ENCODE peak calls at places on chromosomes 16 and 17, in ten cellular contexts. T is OCI-LY7, V is AG04450, B is tibial nerve, Z is DND-41, Y is testis, W is AG04449, C is LNCaP clone FGC, F is left lung, Q is astrocyte of the spinal cord. N is an unnamed sample.

GRCh38 chr17:79125503-79125902 is 50.9 kb downstream of the ENGASE start:
- DNase-seq in T (no peak), V (no peak), B (no peak), Z (no peak), Y (no peak), W (no peak), C (no peak), F (no peak), Q (no peak), N (no peak)

GRCh38 chr17:9403207-9403606 is 172.4 kb downstream of the STX8 start:
- DNase-seq in T (no peak), V (no peak), B (no peak), Z (no peak), Y (no peak), W (no peak), C (no peak), F (no peak), Q (no peak), N (no peak)

GRCh38 chr16:88437367-88437964 is 15.6 kb upstream of the ZFPM1 start:
- DNase-seq in T (peak), V (no peak), B (no peak), Z (peak), Y (peak), W (no peak), C (no peak), F (no peak), Q (no peak), N (no peak)

GRCh38 chr16:78560997-78561396 is 461.5 kb downstream of the WWOX start:
- DNase-seq in T (no peak), V (no peak), B (no peak), Z (no peak), Y (no peak), W (no peak), C (no peak), F (no peak), Q (no peak), N (no peak)

GRCh38 chr17:9529033-9529748 is 46.4 kb downstream of the STX8 start:
- DNase-seq in T (peak), V (no peak), B (no peak), Z (no peak), Y (no peak), W (peak), C (no peak), F (no peak), Q (peak), N (no peak)

GRCh38 chr16:10920726-10921427 is 21.4 kb downstream of the DEXI start:
- DNase-seq in T (no peak), V (no peak), B (no peak), Z (no peak), Y (no peak), W (no peak), C (no peak), F (no peak), Q (no peak), N (no peak)

GRCh38 chr16:57814896-57815295 is 12.6 kb upstream of the KIFC3 start:
- DNase-seq in T (no peak), V (no peak), B (no peak), Z (no peak), Y (no peak), W (no peak), C (no peak), F (no peak), Q (no peak), N (no peak)

GRCh38 chr16:84368327-84368996 is at the start of gene ATP2C2:
- DNase-seq in T (no peak), V (no peak), B (no peak), Z (no peak), Y (no peak), W (no peak), C (no peak), F (peak), Q (no peak), N (no peak)

GRCh38 chr16:57783116-57783515 is 19.2 kb downstream of the KIFC3 start:
- DNase-seq in T (no peak), V (no peak), B (no peak), Z (no peak), Y (no peak), W (no peak), C (no peak), F (no peak), Q (no peak), N (no peak)

GRCh38 chr16:1183235-1183907 is 30.5 kb downstream of the CACNA1H start:
- DNase-seq in T (no peak), V (peak), B (no peak), Z (no peak), Y (peak), W (no peak), C (no peak), F (peak), Q (peak), N (no peak)

GRCh38 chr17:2971851-2972250 is 91.6 kb downstream of the OR1D5 start:
- DNase-seq in T (no peak), V (no peak), B (no peak), Z (no peak), Y (no peak), W (no peak), C (no peak), F (no peak), Q (no peak), N (no peak)

GRCh38 chr17:46977750-46978488 is 1.1 kb downstream of the RPRML start:
- DNase-seq in T (no peak), V (no peak), B (no peak), Z (no peak), Y (no peak), W (no peak), C (no peak), F (no peak), Q (no peak), N (no peak)

GRCh38 chr16:48212033-48212432 is 32.1 kb upstream of the LONP2 start:
- DNase-seq in T (no peak), V (no peak), B (no peak), Z (no peak), Y (no peak), W (no peak), C (no peak), F (no peak), Q (no peak), N (no peak)

GRCh38 chr17:42120161-42121065 is 754 bp downstream of the KAT2A start:
- DNase-seq in T (peak), V (no peak), B (no peak), Z (peak), Y (no peak), W (no peak), C (no peak), F (no peak), Q (no peak), N (no peak)

GRCh38 chr17:82507631-82508175 is 11.8 kb upstream of the FOXK2 start:
- DNase-seq in T (no peak), V (no peak), B (no peak), Z (no peak), Y (no peak), W (no peak), C (no peak), F (no peak), Q (no peak), N (no peak)

GRCh38 chr17:32103476-32104113 is 38.7 kb upstream of the RHOT1 start:
- DNase-seq in T (no peak), V (no peak), B (no peak), Z (no peak), Y (no peak), W (no peak), C (no peak), F (no peak), Q (no peak), N (no peak)

GRCh38 chr16:29686740-29687327 is 7.9 kb downstream of the QPRT start:
- DNase-seq in T (no peak), V (no peak), B (no peak), Z (no peak), Y (no peak), W (no peak), C (no peak), F (no peak), Q (no peak), N (no peak)

GRCh38 chr17:15453246-15453645 is 14.2 kb downstream of the CDRT4 start:
- DNase-seq in T (no peak), V (no peak), B (no peak), Z (no peak), Y (no peak), W (no peak), C (no peak), F (no peak), Q (no peak), N (peak)

GRCh38 chr17:59327891-59328290 is 3.6 kb upstream of the YPEL2 start:
- DNase-seq in T (no peak), V (no peak), B (no peak), Z (no peak), Y (no peak), W (no peak), C (no peak), F (no peak), Q (no peak), N (no peak)

GRCh38 chr17:77995146-77995852 is 36.8 kb downstream of the TNRC6C start:
- DNase-seq in T (no peak), V (no peak), B (no peak), Z (no peak), Y (no peak), W (no peak), C (no peak), F (no peak), Q (no peak), N (no peak)

GRCh38 chr17:72173475-72174116 is 52.8 kb downstream of the SOX9 start:
- DNase-seq in T (no peak), V (no peak), B (no peak), Z (no peak), Y (no peak), W (no peak), C (no peak), F (no peak), Q (peak), N (no peak)

GRCh38 chr16:78184554-78185183 is 85.2 kb downstream of the WWOX start:
- DNase-seq in T (no peak), V (peak), B (no peak), Z (no peak), Y (no peak), W (no peak), C (peak), F (no peak), Q (peak), N (no peak)

GRCh38 chr17:70270554-70270953 is 101.2 kb downstream of the KCNJ2 start:
- DNase-seq in T (no peak), V (no peak), B (no peak), Z (no peak), Y (no peak), W (no peak), C (no peak), F (no peak), Q (no peak), N (no peak)

GRCh38 chr16:2598723-2599122 is 60.9 kb downstream of the PDPK1 start:
- DNase-seq in T (no peak), V (no peak), B (no peak), Z (no peak), Y (peak), W (no peak), C (no peak), F (no peak), Q (no peak), N (no peak)

GRCh38 chr17:71494045-71494444 is 626.8 kb upstream of the SOX9 start:
- DNase-seq in T (no peak), V (no peak), B (no peak), Z (no peak), Y (no peak), W (no peak), C (no peak), F (no peak), Q (peak), N (peak)

GRCh38 chr16:47888142-47888541 is 267.7 kb downstream of the ABCC12 start:
- DNase-seq in T (no peak), V (no peak), B (no peak), Z (no peak), Y (no peak), W (peak), C (no peak), F (no peak), Q (peak), N (no peak)

GRCh38 chr17:63946440-63947363 is 14.6 kb upstream of the CD79B start:
- DNase-seq in T (peak), V (no peak), B (no peak), Z (peak), Y (peak), W (no peak), C (no peak), F (peak), Q (peak), N (no peak)
- TF ChIP-seq CTCF in T (peak), V (peak), B (peak), Z (peak), Y (peak), W (peak), C (peak), F (peak), Q (peak), N (peak)

DNA sequence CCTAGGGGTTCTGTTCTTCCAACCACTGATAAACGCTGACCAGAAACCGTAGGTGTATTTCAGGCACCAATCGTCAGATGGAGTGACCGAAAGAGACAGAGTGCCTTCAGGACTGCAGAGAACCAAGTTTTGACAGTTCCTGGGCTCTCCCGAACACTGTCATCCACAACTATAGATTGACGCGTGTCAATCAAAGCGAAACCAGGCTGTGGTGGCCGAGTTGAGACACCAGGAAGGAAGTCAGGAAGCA is 11.9 kb upstream of the AURKB start:
- DNase-seq in T (peak), V (no peak), B (no peak), Z (no peak), Y (no peak), W (no peak), C (no peak), F (no peak), Q (no peak), N (no peak)
- H3K4me3 ChIP-seq in T (peak), V (peak), B (peak), Z (peak), Y (peak), W (peak), C (peak), F (peak), Q (peak), N (peak)

GRCh38 chr17:28895794-28896447 is 1.6 kb downstream of the FLOT2 start:
- DNase-seq in T (peak), V (no peak), B (no peak), Z (no peak), Y (no peak), W (no peak), C (no peak), F (no peak), Q (no peak), N (no peak)

GRCh38 chr17:28896491-28896883 is 1.0 kb downstream of the FLOT2 start:
- DNase-seq in T (no peak), V (no peak), B (no peak), Z (no peak), Y (no peak), W (no peak), C (no peak), F (no peak), Q (no peak), N (no peak)

GRCh38 chr17:28898261-28898955 is 875 bp upstream of the FLOT2 start:
- DNase-seq in T (no peak), V (no peak), B (no peak), Z (no peak), Y (no peak), W (no peak), C (no peak), F (no peak), Q (no peak), N (no peak)

GRCh38 chr17:28897769-28898259 is 281 bp upstream of the FLOT2 start:
- DNase-seq in T (no peak), V (no peak), B (no peak), Z (no peak), Y (peak), W (no peak), C (no peak), F (peak), Q (no peak), N (no peak)

DNA sequence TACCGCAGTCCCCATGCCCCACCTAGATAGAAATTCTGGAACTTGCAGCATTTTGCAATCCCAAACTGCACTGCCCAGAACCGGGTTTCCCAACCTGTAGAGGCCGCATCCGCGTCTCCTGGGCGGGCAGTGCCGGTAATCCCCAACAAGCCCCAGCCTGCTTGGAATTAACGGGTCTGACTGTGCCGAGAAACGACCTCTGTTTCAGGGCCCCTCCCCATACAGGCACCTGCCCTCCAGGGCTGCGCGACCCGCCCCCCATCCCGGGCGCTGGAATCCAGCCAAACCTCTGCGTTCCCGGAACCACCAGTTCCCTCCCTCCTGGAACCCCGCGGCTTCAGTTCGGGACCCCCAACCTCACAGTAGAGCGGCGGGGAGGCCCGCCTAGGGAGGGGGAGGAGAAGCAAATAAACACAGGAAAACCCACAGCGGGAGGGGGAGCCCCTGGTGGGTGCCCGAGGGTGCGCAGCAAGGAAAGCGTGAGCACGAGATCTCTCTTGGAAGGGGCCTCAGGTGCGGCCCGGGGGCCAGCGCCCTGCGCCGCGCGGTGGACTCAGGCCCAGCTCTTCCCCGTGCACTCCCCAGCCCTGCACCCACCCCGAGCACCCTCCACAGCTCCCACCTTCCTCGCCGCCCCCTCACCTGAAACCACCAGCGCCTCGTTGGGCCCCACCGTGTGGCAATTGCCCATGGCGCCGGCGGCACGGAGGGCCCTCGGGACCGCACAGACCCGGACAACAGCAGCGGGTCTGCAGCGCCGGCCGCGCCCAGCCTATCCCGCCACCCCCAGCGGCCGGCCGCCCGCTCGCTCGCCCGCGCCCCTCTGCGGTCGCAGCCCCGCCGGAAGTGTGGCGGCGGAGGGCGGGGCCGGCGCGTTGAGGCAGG is at the start of gene FLOT2:
- DNase-seq in T (peak), V (no peak), B (peak), Z (peak), Y (peak), W (no peak), C (no peak), F (peak), Q (peak), N (no peak)
- TF ChIP-seq CTCF in T (peak), V (peak), B (peak), Z (peak), Y (peak), W (peak), C (peak), F (peak), Q (peak), N (peak)

DNA sequence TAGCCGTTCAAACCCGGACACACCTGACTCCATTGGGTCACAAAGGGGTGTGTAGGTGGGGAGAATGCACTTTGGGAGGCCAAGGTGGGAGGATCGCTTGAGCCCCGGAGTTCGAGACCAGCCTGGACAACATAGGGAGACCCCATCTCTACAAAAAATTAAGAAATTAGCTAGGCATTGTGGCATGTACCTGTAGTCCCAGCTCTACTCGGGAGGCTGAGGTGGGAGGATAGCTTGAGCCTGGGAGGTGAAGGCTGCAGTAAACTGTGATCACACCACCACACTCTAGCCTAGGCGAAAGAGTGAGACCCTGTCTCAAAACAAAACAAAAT is 942 bp upstream of the PHOSPHO1 start:
- DNase-seq in T (no peak), V (no peak), B (no peak), Z (no peak), Y (no peak), W (no peak), C (no peak), F (no peak), Q (no peak), N (no peak)
- H3K4me3 ChIP-seq in T (peak), V (no peak), B (no peak), Z (no peak), Y (no peak), W (no peak), C (no peak), F (peak), Q (no peak), N (no peak)

GRCh38 chr17:1574697-1575471 is 12.3 kb upstream of the PITPNA start:
- DNase-seq in T (no peak), V (no peak), B (no peak), Z (no peak), Y (no peak), W (no peak), C (no peak), F (no peak), Q (no peak), N (no peak)
- TF ChIP-seq CTCF in T (peak), V (no peak), B (no peak), Z (no peak), Y (no peak), W (no peak), C (no peak), F (no peak), Q (no peak), N (no peak)

N was measured in AG09309.